ENCODE peak calls at places on chromosomes 7 and 10, in four cellular contexts. K is PC-3, M is heart right ventricle, W is cardiac fibroblast. X is an unnamed sample.

GRCh38 chr10:36717118-36717517 is 408.3 kb upstream of the ANKRD30A start:
- DNase-seq in W (no peak), M (no peak), K (peak; percentile 82), X (no peak)

GRCh38 chr7:28748934-28749584 is 209.1 kb downstream of the TRIL start:
- DNase-seq in M (no peak), W (no peak), K (peak; percentile 86), X (peak; percentile 75)

GRCh38 chr10:62373995-62374861 is at the start of gene ZNF365:
- DNase-seq in K (peak; percentile 89), W (peak; percentile 37), M (peak; percentile 25), X (peak; percentile 54)

GRCh38 chr7:46786221-46786951 is 795.5 kb downstream of the TNS3 start:
- DNase-seq in M (no peak), K (peak; percentile 96), W (no peak), X (peak; percentile 93)

GRCh38 chr10:6916601-6917000 is 336.5 kb upstream of the PRKCQ start:
- DNase-seq in K (no peak), M (no peak), W (no peak), X (no peak)

GRCh38 chr10:98150544-98150943 is 16.1 kb downstream of the R3HCC1L start:
- DNase-seq in M (no peak), W (peak; percentile 17), K (no peak), X (no peak)

GRCh38 chr7:105932835-105933477 is 30.1 kb upstream of the CDHR3 start:
- DNase-seq in W (peak; percentile 84), M (no peak), K (no peak), X (peak; percentile 13)

GRCh38 chr7:876972-877311 is 588 bp downstream of the GET4 start:
- DNase-seq in K (peak; percentile 26), M (peak; percentile 43), W (no peak), X (peak; percentile 39)

GRCh38 chr10:2928219-2928840 is 139.0 kb upstream of the PFKP start:
- DNase-seq in M (peak; percentile 64), K (peak; percentile 54), W (peak; percentile 64), X (peak; percentile 61)

GRCh38 chr10:53619678-53620077 is 847.1 kb upstream of the MBL2 start:
- DNase-seq in M (no peak), W (peak; percentile 1), K (no peak), X (peak; percentile 75)

GRCh38 chr10:132755166-132755711 is 30.7 kb downstream of the NKX6-2 start:
- DNase-seq in W (no peak), M (no peak), K (no peak), X (no peak)

DNA sequence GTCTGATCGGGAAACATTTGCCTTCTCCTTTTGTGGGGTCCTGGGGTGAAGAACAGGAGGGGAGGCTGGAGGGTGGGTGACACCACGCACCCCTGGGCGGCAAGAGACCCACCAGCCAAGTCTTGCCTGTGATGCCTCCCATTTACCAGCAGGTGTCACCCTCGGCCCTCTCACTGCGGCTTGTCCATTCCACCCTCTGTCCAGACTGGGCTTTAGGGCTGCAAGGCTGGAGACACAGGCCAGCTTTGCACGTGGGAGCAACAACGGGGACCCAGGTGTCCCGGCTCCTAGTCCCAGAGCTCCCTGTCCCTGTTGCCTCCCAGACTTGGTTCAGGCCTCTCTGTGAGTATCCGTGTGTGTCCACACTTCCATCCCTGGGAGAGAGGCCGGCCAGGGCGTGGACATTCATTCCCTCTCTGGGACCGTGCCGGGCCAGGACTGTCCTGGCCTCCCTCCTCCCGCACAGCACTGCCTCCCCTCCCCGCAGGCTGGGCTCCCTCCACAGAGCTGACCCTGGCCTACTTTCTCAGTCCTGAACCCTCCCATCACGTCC is 36.2 kb upstream of the GTF2IRD1 start:
- DNase-seq in W (peak; percentile 75), K (peak; percentile 71), M (peak; percentile 69), X (peak; percentile 58)
- H3K4me3 ChIP-seq in W (no peak overlapping the region), K (no peak overlapping the region), M (no peak overlapping the region), X (no peak overlapping the region)

GRCh38 chr7:17502209-17502810 is 203.9 kb downstream of the AHR start:
- DNase-seq in M (no peak), W (no peak), K (no peak), X (no peak)
- H3K4me3 ChIP-seq in M (no peak overlapping the region), W (no peak overlapping the region), K (no peak overlapping the region), X (no peak overlapping the region)

DNA sequence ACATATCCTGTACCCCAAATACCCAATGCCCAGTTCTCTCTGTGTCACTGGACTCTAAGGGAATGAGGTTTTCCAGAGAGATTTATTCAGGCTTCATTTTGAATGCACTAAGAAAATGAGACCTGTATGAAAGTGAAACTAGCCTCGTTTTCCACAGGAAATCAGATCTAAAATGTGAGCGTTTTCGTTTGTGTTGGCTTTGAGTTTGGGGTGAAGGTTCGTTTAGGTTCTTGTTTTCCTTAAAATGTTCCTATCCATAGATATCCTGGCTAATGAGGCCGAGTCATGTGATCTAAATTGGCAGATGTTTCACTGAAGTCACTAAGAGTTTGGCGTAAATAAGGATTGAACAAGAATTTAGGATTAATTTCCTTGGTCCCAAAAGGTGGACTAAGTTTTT is 90.9 kb upstream of the BMPER start:
- DNase-seq in M (no peak), W (peak; percentile 69), K (no peak), X (no peak)
- H3K4me3 ChIP-seq in M (peak overlapping the region; percentile 36), W (peak overlapping the region; percentile 3), K (peak overlapping the region; percentile 57), X (no peak overlapping the region)

GRCh38 chr7:27152816-27153486 is 568 bp upstream of the HOXA3 start:
- DNase-seq in W (no peak), M (no peak), K (no peak), X (no peak)
- H3K4me3 ChIP-seq in W (no peak overlapping the region), M (no peak overlapping the region), K (peak overlapping the region; percentile 78), X (no peak overlapping the region)

GRCh38 chr10:101308051-101308450 is 45.9 kb upstream of the BTRC start:
- DNase-seq in M (no peak), K (no peak), W (no peak), X (peak; percentile 89)

GRCh38 chr10:101305241-101306230 is 48.4 kb upstream of the BTRC start:
- DNase-seq in W (no peak), K (no peak), M (no peak), X (no peak)

GRCh38 chr10:101311440-101312067 is 42.4 kb upstream of the BTRC start:
- DNase-seq in M (no peak), W (peak; percentile 13), K (no peak), X (no peak)

DNA sequence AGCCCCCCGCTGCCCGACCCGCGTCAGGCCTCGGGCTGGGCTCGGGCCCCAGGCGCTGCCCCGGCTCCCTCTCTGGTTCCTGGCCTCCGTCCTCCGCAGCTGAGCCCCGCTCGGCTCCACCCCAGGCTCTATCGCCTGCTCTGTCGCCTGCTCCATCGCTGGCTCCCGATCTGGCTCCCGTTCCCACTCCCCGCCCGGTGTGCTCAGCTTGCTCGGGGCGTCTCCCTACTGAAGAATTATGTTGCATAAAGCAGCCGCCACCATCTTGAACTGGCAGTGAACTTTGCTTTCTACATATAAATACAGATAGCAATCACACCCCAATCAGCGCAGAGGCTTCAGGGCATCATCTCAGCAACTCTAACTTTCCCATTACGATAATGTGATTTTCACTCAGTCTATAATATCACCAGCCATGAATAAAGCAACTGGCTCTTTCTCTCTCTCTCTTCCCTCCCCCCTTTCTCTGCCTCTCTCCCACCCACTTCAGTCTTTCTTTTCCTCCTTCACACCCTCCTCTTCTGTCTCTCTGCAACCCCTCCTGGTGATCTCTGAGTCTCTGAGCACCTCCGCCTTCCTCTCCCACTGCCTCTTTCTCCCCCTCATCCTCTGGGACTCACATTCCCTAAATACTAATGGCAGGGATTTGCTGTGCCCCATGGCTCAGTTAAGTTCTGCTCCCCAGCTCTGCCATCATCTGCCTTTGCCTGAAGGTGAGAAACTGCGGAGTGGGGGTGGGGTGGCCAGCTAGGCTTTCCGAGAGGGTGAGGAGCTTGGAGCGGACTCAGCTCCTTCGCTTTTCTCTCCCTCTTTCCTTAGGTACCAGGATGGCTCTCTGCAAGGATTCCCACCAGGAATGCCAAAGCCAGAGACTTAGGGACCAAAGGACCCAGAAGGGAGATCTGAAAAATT is 43.2 kb upstream of the BTRC start:
- DNase-seq in K (no peak), M (peak; percentile 24), W (peak; percentile 5), X (peak; percentile 28)
- H3K4me3 ChIP-seq in K (no peak overlapping the region), M (peak overlapping the region; percentile 46), W (no peak overlapping the region), X (peak overlapping the region; percentile 14)

DNA sequence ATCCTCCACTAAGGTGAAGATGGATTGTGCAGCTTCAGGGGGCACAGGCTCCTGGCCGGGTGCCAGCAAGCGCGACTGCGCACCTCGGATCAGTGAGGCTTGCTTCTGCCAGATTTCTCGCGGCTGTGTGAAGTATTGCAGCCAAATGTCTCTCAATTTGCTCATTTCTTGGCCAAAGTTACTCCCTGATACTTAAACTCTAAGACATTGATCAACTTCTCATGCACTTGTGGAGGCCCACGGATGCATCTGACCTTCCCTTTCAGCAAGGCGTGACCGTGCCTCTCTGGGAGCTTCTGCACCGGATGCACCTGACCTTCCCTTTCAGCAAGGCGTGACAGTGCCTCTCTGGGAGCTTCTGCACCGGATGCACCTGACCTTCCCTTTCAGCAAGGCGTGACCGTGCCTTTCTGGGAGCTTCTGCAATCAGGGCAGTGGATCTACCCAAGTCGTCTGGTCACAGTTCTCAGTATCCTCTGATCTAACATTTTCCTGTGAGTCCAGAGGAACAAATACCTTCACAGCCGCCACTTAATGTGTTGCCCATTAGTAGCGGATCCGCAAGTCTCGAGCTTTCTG is 248.3 kb downstream of the ADARB2 start:
- DNase-seq in M (no peak), W (no peak), K (no peak), X (no peak)
- H3K4me3 ChIP-seq in M (no peak overlapping the region), W (no peak overlapping the region), K (no peak overlapping the region), X (no peak overlapping the region)

X was measured in epithelial cell of esophagus.